ENCODE peak calls at places on chromosomes 2 and 18, in seven cellular contexts. I is tibial artery, S is cardiac fibroblast, D is lower lobe of right lung, M is epithelial cell of esophagus, J is pancreas, U is GM12878. E is an unnamed sample.

GRCh38 chr2:74502147-74502719 is 2.8 kb upstream of the LBX2 start:
- DNase-seq in U (no peak), J (peak; percentile 37), M (no peak), D (peak; percentile 48), S (peak; percentile 28), I (no peak), E (no peak)

GRCh38 chr2:152406119-152406835 is 71.3 kb downstream of the FMNL2 start:
- DNase-seq in J (no peak), M (no peak), D (no peak), U (no peak), S (no peak), I (no peak), E (no peak)

GRCh38 chr2:214808961-214809750 is at the start of gene BARD1:
- DNase-seq in U (no peak), M (peak; percentile 72), D (peak; percentile 74), J (peak; percentile 6), S (peak; percentile 54), I (peak; percentile 76), E (peak; percentile 50)

GRCh38 chr2:174694196-174694878 is 69.9 kb downstream of the CHRNA1 start:
- DNase-seq in U (no peak), J (no peak), M (peak; percentile 7), S (no peak), D (no peak), I (no peak), E (no peak)

GRCh38 chr2:236176417-236176816 is 8.2 kb upstream of the GBX2 start:
- DNase-seq in S (peak; percentile 40), I (no peak), J (no peak), D (no peak), M (peak; percentile 52), U (no peak), E (no peak)

GRCh38 chr2:71995067-71995665 is 152.5 kb downstream of the CYP26B1 start:
- DNase-seq in U (no peak), D (no peak), S (peak; percentile 47), J (no peak), M (peak; percentile 31), I (no peak), E (peak; percentile 57)

GRCh38 chr18:54881229-54881753 is 53.0 kb downstream of the RAB27B start:
- DNase-seq in I (no peak), M (no peak), U (no peak), D (no peak), J (no peak), S (peak; percentile 19), E (no peak)

GRCh38 chr18:50853863-50854271 is 25.1 kb upstream of the ME2 start:
- DNase-seq in J (no peak), U (no peak), S (peak; percentile 76), M (peak; percentile 94), D (peak; percentile 58), I (no peak), E (peak; percentile 46)

GRCh38 chr2:84989422-84989821 is 18.5 kb downstream of the KCMF1 start:
- DNase-seq in S (no peak), D (no peak), J (no peak), U (no peak), I (no peak), M (no peak), E (no peak)

GRCh38 chr2:225536036-225536435 is 136.5 kb downstream of the NYAP2 start:
- DNase-seq in J (no peak), M (no peak), S (no peak), D (no peak), I (no peak), U (no peak), E (no peak)

GRCh38 chr18:31402026-31402373 is 25.4 kb downstream of the DSG4 start:
- DNase-seq in M (peak; percentile 51), S (no peak), I (no peak), D (no peak), U (no peak), J (no peak), E (no peak)
- TF ChIP-seq CTCF in M (no peak), S (no peak), I (no peak), D (no peak), U (no peak), J (no peak), E (no peak)

GRCh38 chr18:21364471-21364870 is 122.4 kb downstream of the GREB1L start:
- DNase-seq in J (no peak), D (no peak), S (no peak), I (no peak), U (no peak), M (no peak), E (no peak)

GRCh38 chr18:21362921-21363320 is 120.9 kb downstream of the GREB1L start:
- DNase-seq in D (no peak), U (no peak), M (no peak), S (no peak), J (no peak), I (no peak), E (peak; percentile 76)

GRCh38 chr18:21359746-21360145 is 117.7 kb downstream of the GREB1L start:
- DNase-seq in U (no peak), J (no peak), M (no peak), I (no peak), S (no peak), D (no peak), E (peak; percentile 74)

GRCh38 chr18:21363411-21363810 is 121.4 kb downstream of the GREB1L start:
- DNase-seq in I (no peak), D (no peak), J (no peak), M (no peak), S (no peak), U (no peak), E (no peak)

GRCh38 chr18:21361297-21361880 is 119.4 kb downstream of the GREB1L start:
- DNase-seq in M (no peak), D (no peak), I (no peak), J (no peak), S (no peak), U (no peak), E (no peak)
- H3K4me3 ChIP-seq in M (no peak overlapping the region), D (no peak overlapping the region), I (no peak overlapping the region), J (no peak overlapping the region), S (no peak overlapping the region), U (no peak overlapping the region), E (no peak overlapping the region)

GRCh38 chr2:39593439-39594393 is 72.0 kb upstream of the TMEM178A start:
- DNase-seq in S (peak; percentile 92), J (peak; percentile 62), D (no peak), I (no peak), U (no peak), M (peak; percentile 71), E (peak; percentile 85)
- TF ChIP-seq CTCF in S (peak; percentile 86), J (peak; percentile 38), D (peak; percentile 51), I (peak; percentile 55), U (peak; percentile 26), M (peak; percentile 76), E (peak; percentile 94)

GRCh38 chr18:61637905-61638304 is 254.9 kb downstream of the RNF152 start:
- DNase-seq in I (no peak), M (no peak), S (no peak), J (no peak), U (no peak), D (no peak), E (no peak)
- H3K4me3 ChIP-seq in I (no peak overlapping the region), M (no peak overlapping the region), S (no peak overlapping the region), J (no peak overlapping the region), U (no peak overlapping the region), D (no peak overlapping the region), E (no peak overlapping the region)

DNA sequence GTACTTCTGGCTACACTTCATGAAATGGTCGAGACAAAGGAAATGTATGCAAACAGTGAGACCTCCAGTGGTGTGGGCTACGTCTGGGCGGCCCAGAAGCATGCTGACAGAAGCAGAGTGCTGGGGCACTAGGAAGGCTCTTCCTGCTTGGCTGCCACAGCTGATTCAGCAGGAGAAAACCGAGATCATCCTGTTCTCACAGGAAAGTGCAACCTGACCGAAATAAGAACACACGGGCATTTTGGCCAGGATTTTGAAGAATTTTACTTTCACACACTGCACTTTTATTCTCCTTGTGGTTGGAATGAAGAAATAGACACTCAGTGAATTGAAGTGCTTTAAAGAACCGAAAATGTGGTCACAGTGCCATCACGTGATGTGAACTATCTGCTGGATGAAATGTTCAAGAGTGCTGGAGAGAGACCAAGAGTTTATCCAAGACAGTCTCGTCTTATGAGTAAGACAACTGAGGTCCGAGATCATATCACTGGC is 149.5 kb downstream of the CCBE1 start:
- DNase-seq in I (no peak), U (no peak), M (peak; percentile 50), D (no peak), J (no peak), S (peak; percentile 86), E (peak; percentile 92)
- TF ChIP-seq CTCF in I (no peak), U (no peak), M (no peak), D (no peak), J (no peak), S (no peak), E (peak; percentile 49)

GRCh38 chr2:50491541-50492114 is 540.3 kb downstream of the NRXN1 start:
- DNase-seq in J (peak; percentile 4), D (no peak), M (peak; percentile 60), S (peak; percentile 62), I (no peak), U (no peak), E (peak; percentile 44)
- H3K4me3 ChIP-seq in J (no peak overlapping the region), D (peak overlapping the region; percentile 28), M (no peak overlapping the region), S (no peak overlapping the region), I (no peak overlapping the region), U (no peak overlapping the region), E (no peak overlapping the region)

DNA sequence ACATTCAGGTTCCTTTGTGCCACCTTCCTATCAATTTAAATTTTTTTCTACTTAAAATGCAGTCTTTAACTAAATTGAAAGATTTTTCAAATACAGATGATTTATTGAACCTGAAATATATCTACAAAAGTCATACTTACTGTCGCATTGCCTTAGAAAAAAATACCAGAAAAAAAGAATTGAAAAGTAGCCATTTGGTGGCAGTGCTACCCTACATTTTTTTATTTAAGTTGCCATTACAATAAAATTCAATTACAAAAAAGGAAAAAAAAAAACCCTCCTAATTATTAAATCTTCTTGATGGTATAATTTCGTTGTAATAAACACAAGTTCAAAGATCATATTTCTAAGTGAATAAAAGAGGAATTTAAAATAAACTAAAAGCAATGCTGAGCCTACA is 43.4 kb downstream of the DSC3 start:
- DNase-seq in S (peak; percentile 2), M (no peak), J (no peak), U (no peak), D (no peak), I (no peak), E (no peak)
- TF ChIP-seq CTCF in S (no peak), M (no peak), J (no peak), U (no peak), D (no peak), I (no peak), E (no peak)

GRCh38 chr2:60556441-60556997 is 3.1 kb upstream of the BCL11A start:
- DNase-seq in U (no peak), M (no peak), I (no peak), D (no peak), S (no peak), J (no peak), E (no peak)
- H3K4me3 ChIP-seq in U (peak overlapping the region; percentile 62), M (peak overlapping the region; percentile 24), I (no peak overlapping the region), D (peak overlapping the region; percentile 28), S (no peak overlapping the region), J (no peak overlapping the region), E (no peak overlapping the region)

GRCh38 chr2:20621366-20622295 is 29.3 kb downstream of the HS1BP3 start:
- DNase-seq in I (peak; percentile 66), S (no peak), U (no peak), D (peak; percentile 39), J (no peak), M (no peak), E (no peak)
- TF ChIP-seq CTCF in I (no peak), S (no peak), U (no peak), D (no peak), J (no peak), M (no peak), E (no peak)